ENCODE peak calls at places on chromosomes 6 and 20, in five cellular contexts. K is iPS-NIHi11, X is Calu3, P is GM03348, A is memory B cell. I is an unnamed sample.

GRCh38 chr6:41698350-41698781 is 37.0 kb downstream of the TFEB start:
- DNase-seq in K (no peak), X (no peak), P (peak), A (no peak), I (no peak)

GRCh38 chr20:62122659-62123449 is 579 bp downstream of the LSM14B start:
- DNase-seq in K (peak), X (peak), P (peak), A (peak), I (no peak)

GRCh38 chr6:133542056-133542821 is 301.1 kb downstream of the EYA4 start:
- DNase-seq in K (no peak), X (no peak), P (no peak), A (no peak), I (no peak)

GRCh38 chr6:66103354-66103753 is 396.3 kb upstream of the EYS start:
- DNase-seq in K (no peak), X (no peak), P (no peak), A (no peak), I (no peak)

GRCh38 chr20:16692442-16692841 is 37.4 kb upstream of the SNRPB2 start:
- DNase-seq in K (no peak), X (no peak), P (no peak), A (no peak), I (no peak)

GRCh38 chr20:11376998-11377397 is 540.7 kb upstream of the BTBD3 start:
- DNase-seq in K (no peak), X (no peak), P (no peak), A (no peak), I (no peak)

GRCh38 chr20:3378138-3378537 is 29.3 kb downstream of the DNAAF9 start:
- DNase-seq in K (no peak), X (no peak), P (no peak), A (no peak), I (no peak)

GRCh38 chr20:25013478-25014380 is 21.2 kb upstream of the APMAP start:
- DNase-seq in K (no peak), X (no peak), P (no peak), A (no peak), I (no peak)

GRCh38 chr20:36824142-36824940 is 50.8 kb upstream of the DSN1 start:
- DNase-seq in K (no peak), X (no peak), P (no peak), A (no peak), I (no peak)

GRCh38 chr20:23009636-23010035 is 25.5 kb upstream of the SSTR4 start:
- DNase-seq in K (no peak), X (no peak), P (no peak), A (no peak), I (peak)

GRCh38 chr20:23155141-23155590 is 69.0 kb upstream of the CD93 start:
- DNase-seq in K (no peak), X (no peak), P (no peak), A (no peak), I (no peak)

GRCh38 chr6:154984146-154984545 is 11.0 kb upstream of the TIAM2 start:
- DNase-seq in K (no peak), X (no peak), P (no peak), A (no peak), I (no peak)

GRCh38 chr20:41905186-41905585 is 287.0 kb upstream of the CHD6 start:
- DNase-seq in K (no peak), X (no peak), P (no peak), A (no peak), I (no peak)

I was measured in A549.